ENCODE peak calls at places on chromosomes 1 and 21, in five cellular contexts. One of them, this sample, is unnamed.
A peak's percentile ranks its signal among the peaks of the same experiment; 100 is the strongest.

GRCh38 chr1:78047631-78048030 is 1.9 kb downstream of the GIPC2 start:
- DNase-seq in IMR-90: no peak
- DNase-seq in H9: no peak
- DNase-seq in H1: no peak
- DNase-seq in neuronal stem cell: no peak
- DNase-seq in this sample: no peak

GRCh38 chr21:35426897-35427296 is 377.8 kb upstream of the RUNX1 start:
- DNase-seq in IMR-90: no peak
- DNase-seq in H9: no peak
- DNase-seq in H1: no peak
- DNase-seq in neuronal stem cell: no peak
- DNase-seq in this sample: no peak

GRCh38 chr1:31788825-31789256 is 24.7 kb upstream of the ADGRB2 start:
- DNase-seq in neuronal stem cell: peak; percentile 60
- DNase-seq in IMR-90: peak; percentile 83
- DNase-seq in H9: no peak
- DNase-seq in H1: peak; percentile 74
- DNase-seq in this sample: peak; percentile 84

GRCh38 chr1:195237161-195237889 is 1370.9 kb downstream of the KCNT2 start:
- DNase-seq in neuronal stem cell: no peak
- DNase-seq in H1: no peak
- DNase-seq in H9: no peak
- DNase-seq in IMR-90: no peak
- DNase-seq in this sample: no peak

GRCh38 chr1:22104865-22105437 is 37.9 kb downstream of the WNT4 start:
- DNase-seq in H9: no peak
- DNase-seq in H1: no peak
- DNase-seq in neuronal stem cell: no peak
- DNase-seq in IMR-90: no peak
- DNase-seq in this sample: no peak

GRCh38 chr21:43266534-43266933 is 97.7 kb downstream of the CRYAA start:
- DNase-seq in H1: no peak
- DNase-seq in IMR-90: no peak
- DNase-seq in neuronal stem cell: no peak
- DNase-seq in H9: no peak
- DNase-seq in this sample: peak; percentile 31

GRCh38 chr1:39047374-39048229 is 21.5 kb downstream of the NDUFS5 start:
- DNase-seq in H9: no peak
- DNase-seq in neuronal stem cell: no peak
- DNase-seq in H1: no peak
- DNase-seq in IMR-90: peak; percentile 87
- DNase-seq in this sample: peak; percentile 90

GRCh38 chr1:177741476-177741875 is 228.4 kb downstream of the SEC16B start:
- DNase-seq in H1: no peak
- DNase-seq in IMR-90: no peak
- DNase-seq in neuronal stem cell: no peak
- DNase-seq in H9: no peak
- DNase-seq in this sample: no peak

GRCh38 chr1:59604191-59604590 is 210.6 kb upstream of the HOOK1 start:
- DNase-seq in H1: no peak
- DNase-seq in H9: no peak
- DNase-seq in neuronal stem cell: no peak
- DNase-seq in IMR-90: peak; percentile 37
- DNase-seq in this sample: no peak

GRCh38 chr21:36854391-36854790 is 112.1 kb downstream of the HLCS start:
- DNase-seq in H1: peak; percentile 81
- DNase-seq in IMR-90: peak; percentile 34
- DNase-seq in neuronal stem cell: peak; percentile 62
- DNase-seq in H9: peak; percentile 66
- DNase-seq in this sample: peak; percentile 63

GRCh38 chr1:108830119-108831008 is 26.5 kb downstream of the AKNAD1 start:
- DNase-seq in H1: no peak
- DNase-seq in neuronal stem cell: no peak
- DNase-seq in H9: no peak
- DNase-seq in IMR-90: peak; percentile 99
- DNase-seq in this sample: peak; percentile 99

GRCh38 chr1:34681481-34682451 is 73.1 kb upstream of the GJB5 start:
- DNase-seq in H9: peak; percentile 86
- DNase-seq in IMR-90: peak; percentile 28
- DNase-seq in H1: peak; percentile 93
- DNase-seq in neuronal stem cell: peak; percentile 44
- DNase-seq in this sample: peak; percentile 0

GRCh38 chr1:78678324-78678723 is 28.7 kb downstream of the IFI44 start:
- DNase-seq in IMR-90: no peak
- DNase-seq in neuronal stem cell: no peak
- DNase-seq in H9: no peak
- DNase-seq in H1: no peak
- DNase-seq in this sample: no peak

GRCh38 chr1:161723459-161724149 is 2.3 kb downstream of the FCRLB start:
- DNase-seq in neuronal stem cell: no peak
- DNase-seq in H1: no peak
- DNase-seq in H9: no peak
- DNase-seq in IMR-90: no peak
- DNase-seq in this sample: no peak

GRCh38 chr1:168755800-168756418 is 26.9 kb upstream of the DPT start:
- DNase-seq in H9: no peak
- DNase-seq in IMR-90: no peak
- DNase-seq in neuronal stem cell: no peak
- DNase-seq in H1: no peak
- DNase-seq in this sample: no peak

GRCh38 chr21:31132574-31133242 is 94.4 kb upstream of the KRTAP19-8 start:
- DNase-seq in neuronal stem cell: no peak
- DNase-seq in H9: no peak
- DNase-seq in H1: no peak
- DNase-seq in IMR-90: peak; percentile 12
- DNase-seq in this sample: peak; percentile 29

GRCh38 chr1:206469411-206469932 is 804 bp upstream of the IKBKE start:
- DNase-seq in H9: no peak
- DNase-seq in IMR-90: no peak
- DNase-seq in neuronal stem cell: no peak
- DNase-seq in H1: no peak
- DNase-seq in this sample: no peak

GRCh38 chr1:54619749-54620148 is 3.6 kb downstream of the FAM151A start:
- DNase-seq in IMR-90: no peak
- DNase-seq in neuronal stem cell: no peak
- DNase-seq in H1: no peak
- DNase-seq in H9: no peak
- DNase-seq in this sample: no peak

GRCh38 chr1:164622057-164622840 is 63.3 kb downstream of the PBX1 start:
- DNase-seq in neuronal stem cell: no peak
- DNase-seq in H9: no peak
- DNase-seq in IMR-90: no peak
- DNase-seq in H1: no peak
- DNase-seq in this sample: no peak

GRCh38 chr1:25760871-25761270 is 39.1 kb upstream of the SELENON start:
- DNase-seq in IMR-90: no peak
- DNase-seq in H9: no peak
- DNase-seq in H1: no peak
- DNase-seq in neuronal stem cell: no peak
- DNase-seq in this sample: no peak

GRCh38 chr1:164770149-164770529 is 211.2 kb downstream of the PBX1 start:
- DNase-seq in H9: no peak
- DNase-seq in IMR-90: no peak
- DNase-seq in H1: no peak
- DNase-seq in neuronal stem cell: no peak
- DNase-seq in this sample: no peak

GRCh38 chr1:11882814-11883538 is 24.2 kb upstream of the NPPB start:
- DNase-seq in IMR-90: no peak
- DNase-seq in H1: no peak
- DNase-seq in neuronal stem cell: no peak
- DNase-seq in H9: peak; percentile 80
- DNase-seq in this sample: no peak

GRCh38 chr21:44548922-44549321 is 2.4 kb downstream of the KRTAP10-2 start:
- DNase-seq in IMR-90: no peak
- DNase-seq in neuronal stem cell: peak; percentile 41
- DNase-seq in H9: peak; percentile 82
- DNase-seq in H1: peak; percentile 53
- DNase-seq in this sample: no peak

GRCh38 chr1:202405928-202406327 is 57.4 kb downstream of the PPP1R12B start:
- DNase-seq in H1: no peak
- DNase-seq in IMR-90: no peak
- DNase-seq in neuronal stem cell: no peak
- DNase-seq in H9: no peak
- DNase-seq in this sample: no peak

GRCh38 chr1:157113116-157113515 is 13.5 kb upstream of the ETV3L start:
- DNase-seq in neuronal stem cell: no peak
- DNase-seq in IMR-90: no peak
- DNase-seq in H1: no peak
- DNase-seq in H9: peak; percentile 38
- DNase-seq in this sample: no peak

GRCh38 chr1:95169544-95169943 is 52.4 kb downstream of the TLCD4 start:
- DNase-seq in H1: no peak
- DNase-seq in neuronal stem cell: no peak
- DNase-seq in H9: no peak
- DNase-seq in IMR-90: no peak
- DNase-seq in this sample: no peak

GRCh38 chr1:110780600-110781484 is 92.1 kb upstream of the CD53 start:
- DNase-seq in H1: peak; percentile 83
- DNase-seq in IMR-90: peak; percentile 65
- DNase-seq in H9: peak; percentile 81
- DNase-seq in neuronal stem cell: peak; percentile 74
- DNase-seq in this sample: peak; percentile 62

GRCh38 chr1:110785612-110786011 is 87.3 kb upstream of the CD53 start:
- DNase-seq in neuronal stem cell: no peak
- DNase-seq in IMR-90: no peak
- DNase-seq in H9: no peak
- DNase-seq in H1: no peak
- DNase-seq in this sample: no peak

GRCh38 chr1:110785055-110785454 is 87.9 kb upstream of the CD53 start:
- DNase-seq in neuronal stem cell: no peak
- DNase-seq in IMR-90: no peak
- DNase-seq in H9: no peak
- DNase-seq in H1: no peak
- DNase-seq in this sample: no peak

GRCh38 chr1:110781525-110781924 is 91.4 kb upstream of the CD53 start:
- DNase-seq in IMR-90: no peak
- DNase-seq in H9: no peak
- DNase-seq in neuronal stem cell: no peak
- DNase-seq in H1: no peak
- DNase-seq in this sample: no peak

DNA sequence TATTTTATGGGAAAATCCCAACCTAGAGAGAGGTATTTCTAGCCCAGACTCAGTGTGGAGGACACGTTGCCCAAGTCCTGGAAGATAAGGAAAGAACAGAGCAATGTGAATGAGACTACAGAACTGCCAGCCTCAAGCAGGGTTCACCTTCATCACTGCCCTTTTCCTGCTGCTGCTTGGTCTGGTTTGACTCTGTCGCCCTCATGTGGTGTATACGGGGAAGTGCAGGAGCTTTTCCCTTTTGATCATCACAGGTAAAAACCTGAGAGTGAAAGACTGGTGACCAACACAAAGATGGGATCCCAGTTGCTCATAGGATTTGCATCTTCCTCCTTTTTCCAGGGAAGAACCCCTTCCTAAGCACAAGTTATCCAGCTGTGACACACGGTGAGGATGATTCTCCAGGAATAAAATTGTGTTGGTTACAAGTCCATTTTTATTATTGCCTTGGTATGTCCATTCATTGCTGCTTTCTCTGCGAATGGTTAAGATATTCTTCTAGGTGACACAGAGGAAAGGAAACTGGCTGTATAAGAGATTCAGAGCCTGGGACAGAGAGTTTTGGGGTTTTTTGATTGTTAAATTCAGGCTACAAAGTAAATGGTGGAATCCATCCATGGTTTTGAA is 89.5 kb upstream of the CD53 start:
- DNase-seq in H1: peak; percentile 53
- DNase-seq in IMR-90: peak; percentile 50
- DNase-seq in neuronal stem cell: peak; percentile 48
- DNase-seq in H9: peak; percentile 54
- DNase-seq in this sample: peak; percentile 44
- H2AFZ ChIP-seq in H1: no peak overlapping the region
- H2AFZ ChIP-seq in IMR-90: no peak overlapping the region
- H2AFZ ChIP-seq in neuronal stem cell: no peak overlapping the region
- H2AFZ ChIP-seq in H9: no peak overlapping the region
- H2AFZ ChIP-seq in this sample: no peak overlapping the region

GRCh38 chr1:62318320-62318755 is 896 bp downstream of the KANK4 start:
- DNase-seq in IMR-90: no peak
- DNase-seq in H1: peak; percentile 77
- DNase-seq in H9: peak; percentile 50
- DNase-seq in neuronal stem cell: no peak
- DNase-seq in this sample: no peak
- H4K91ac ChIP-seq in IMR-90: no peak overlapping the region
- H4K91ac ChIP-seq in H1: no peak overlapping the region
- H4K91ac ChIP-seq in H9: no peak overlapping the region
- H4K91ac ChIP-seq in neuronal stem cell: no peak overlapping the region
- H4K91ac ChIP-seq in this sample: no peak overlapping the region

DNA sequence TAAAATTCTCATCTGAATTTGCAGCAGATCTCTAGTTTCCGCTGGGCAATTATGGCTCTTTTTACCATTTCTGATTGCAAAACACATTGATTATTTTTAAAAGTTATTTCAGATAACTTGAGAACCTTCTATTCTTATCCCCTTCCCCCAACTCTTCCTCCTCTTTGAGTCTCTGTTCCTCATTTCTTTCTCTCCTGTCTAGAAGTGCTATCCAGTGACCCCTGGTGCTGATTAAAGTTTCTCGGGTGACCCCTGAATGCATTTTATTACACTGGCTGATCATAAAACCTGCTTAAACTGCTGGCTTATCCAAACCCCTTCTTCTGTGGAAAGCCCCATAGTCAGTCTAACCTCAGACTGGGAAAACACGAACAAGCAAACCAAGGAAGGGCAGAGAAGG is 61.2 kb downstream of the GORAB start:
- DNase-seq in H9: no peak
- DNase-seq in neuronal stem cell: no peak
- DNase-seq in IMR-90: no peak
- DNase-seq in H1: no peak
- DNase-seq in this sample: no peak
- H2AFZ ChIP-seq in H9: no peak overlapping the region
- H2AFZ ChIP-seq in neuronal stem cell: no peak overlapping the region
- H2AFZ ChIP-seq in IMR-90: no peak overlapping the region
- H2AFZ ChIP-seq in H1: no peak overlapping the region
- H2AFZ ChIP-seq in this sample: no peak overlapping the region

GRCh38 chr1:116483481-116484309 is 87.1 kb downstream of the CD58 start:
- DNase-seq in H1: no peak
- DNase-seq in H9: no peak
- DNase-seq in neuronal stem cell: no peak
- DNase-seq in IMR-90: peak; percentile 5
- DNase-seq in this sample: peak; percentile 20
- H4K91ac ChIP-seq in H1: no peak overlapping the region
- H4K91ac ChIP-seq in H9: no peak overlapping the region
- H4K91ac ChIP-seq in neuronal stem cell: no peak overlapping the region
- H4K91ac ChIP-seq in IMR-90: no peak overlapping the region
- H4K91ac ChIP-seq in this sample: peak overlapping the region; percentile 11

GRCh38 chr1:234933031-234933430 is 195.6 kb downstream of the TOMM20 start:
- DNase-seq in H1: no peak
- DNase-seq in IMR-90: no peak
- DNase-seq in H9: peak; percentile 25
- DNase-seq in neuronal stem cell: no peak
- DNase-seq in this sample: no peak
- H2AFZ ChIP-seq in H1: no peak overlapping the region
- H2AFZ ChIP-seq in IMR-90: peak overlapping the region; percentile 60
- H2AFZ ChIP-seq in H9: no peak overlapping the region
- H2AFZ ChIP-seq in neuronal stem cell: peak overlapping the region; percentile 5
- H2AFZ ChIP-seq in this sample: no peak overlapping the region

DNA sequence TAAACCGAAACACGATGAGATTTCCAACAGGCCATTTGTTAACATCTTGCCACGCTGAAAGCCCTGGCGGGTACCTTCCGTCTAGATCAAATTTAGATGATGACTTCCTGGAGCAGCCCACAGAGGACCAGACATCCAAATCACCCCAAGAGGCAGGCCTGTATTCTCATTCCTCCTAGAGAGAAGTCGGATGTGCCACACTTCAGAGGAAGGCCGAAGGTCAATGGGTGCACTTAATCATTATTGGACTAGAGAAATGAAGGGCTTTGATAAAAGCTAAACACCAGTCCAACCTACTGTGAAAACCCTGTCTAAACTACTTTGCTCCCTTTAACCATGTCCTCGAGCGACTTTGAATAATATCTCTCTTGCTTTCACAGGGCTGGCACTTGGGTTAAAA is 76.6 kb downstream of the BCAR3 start:
- DNase-seq in IMR-90: no peak
- DNase-seq in neuronal stem cell: no peak
- DNase-seq in H9: no peak
- DNase-seq in H1: no peak
- DNase-seq in this sample: no peak
- H4K91ac ChIP-seq in IMR-90: no peak overlapping the region
- H4K91ac ChIP-seq in neuronal stem cell: no peak overlapping the region
- H4K91ac ChIP-seq in H9: no peak overlapping the region
- H4K91ac ChIP-seq in H1: no peak overlapping the region
- H4K91ac ChIP-seq in this sample: no peak overlapping the region